ENCODE peak calls at places on chromosomes 5 and 9, in seven cellular contexts. O is fibroblast of the aortic adventitia; A is breast epithelium; V is CD4-positive, alpha-beta memory T cell; K is GM06990; H is IMR-90; Y is NB4. B is an unnamed sample.

GRCh38 chr5:140114341-140115185 is 654 bp downstream of the PURA start:
- DNase-seq in O (peak), A (peak), V (peak), K (peak), H (peak), Y (peak), B (peak)

GRCh38 chr5:2383678-2384025 is 367.8 kb downstream of the IRX2 start:
- DNase-seq in O (no peak), A (no peak), V (no peak), K (no peak), H (no peak), Y (no peak), B (no peak)

GRCh38 chr5:176904276-176904675 is 5.1 kb upstream of the HK3 start:
- DNase-seq in O (no peak), A (peak), V (no peak), K (no peak), H (no peak), Y (no peak), B (no peak)

GRCh38 chr5:42807722-42808447 is 3.8 kb downstream of the SELENOP start:
- DNase-seq in O (peak), A (no peak), V (no peak), K (no peak), H (peak), Y (no peak), B (no peak)

GRCh38 chr5:174418809-174419522 is 305.4 kb upstream of the MSX2 start:
- DNase-seq in O (no peak), A (no peak), V (no peak), K (no peak), H (no peak), Y (peak), B (peak)

GRCh38 chr5:139954462-139954861 is 88.6 kb downstream of the NRG2 start:
- DNase-seq in O (no peak), A (no peak), V (no peak), K (no peak), H (no peak), Y (no peak), B (no peak)

GRCh38 chr9:85237478-85237877 is 504.3 kb downstream of the AGTPBP1 start:
- DNase-seq in O (peak), A (no peak), V (no peak), K (no peak), H (no peak), Y (no peak), B (no peak)

GRCh38 chr9:131656356-131657030 is 83.4 kb downstream of the RAPGEF1 start:
- DNase-seq in O (no peak), A (no peak), V (peak), K (peak), H (no peak), Y (peak), B (no peak)

GRCh38 chr9:88535226-88535931 is 401 bp downstream of the NXNL2 start:
- DNase-seq in O (no peak), A (no peak), V (no peak), K (peak), H (no peak), Y (no peak), B (no peak)
- H3K4me3 ChIP-seq in O (peak), A (peak), V (no peak), K (no peak), H (peak), Y (no peak), B (peak)

GRCh38 chr9:127970401-127971313 is 10.1 kb downstream of the EEIG1 start:
- DNase-seq in O (no peak), A (no peak), V (peak), K (peak), H (no peak), Y (no peak), B (no peak)

GRCh38 chr9:127967151-127967809 is 13.5 kb downstream of the EEIG1 start:
- DNase-seq in O (no peak), A (no peak), V (no peak), K (no peak), H (no peak), Y (no peak), B (no peak)

GRCh38 chr9:127966416-127967150 is 14.2 kb downstream of the EEIG1 start:
- DNase-seq in O (no peak), A (no peak), V (no peak), K (no peak), H (no peak), Y (no peak), B (no peak)

GRCh38 chr9:127968046-127968445 is 12.7 kb downstream of the EEIG1 start:
- DNase-seq in O (peak), A (no peak), V (peak), K (no peak), H (peak), Y (peak), B (peak)

DNA sequence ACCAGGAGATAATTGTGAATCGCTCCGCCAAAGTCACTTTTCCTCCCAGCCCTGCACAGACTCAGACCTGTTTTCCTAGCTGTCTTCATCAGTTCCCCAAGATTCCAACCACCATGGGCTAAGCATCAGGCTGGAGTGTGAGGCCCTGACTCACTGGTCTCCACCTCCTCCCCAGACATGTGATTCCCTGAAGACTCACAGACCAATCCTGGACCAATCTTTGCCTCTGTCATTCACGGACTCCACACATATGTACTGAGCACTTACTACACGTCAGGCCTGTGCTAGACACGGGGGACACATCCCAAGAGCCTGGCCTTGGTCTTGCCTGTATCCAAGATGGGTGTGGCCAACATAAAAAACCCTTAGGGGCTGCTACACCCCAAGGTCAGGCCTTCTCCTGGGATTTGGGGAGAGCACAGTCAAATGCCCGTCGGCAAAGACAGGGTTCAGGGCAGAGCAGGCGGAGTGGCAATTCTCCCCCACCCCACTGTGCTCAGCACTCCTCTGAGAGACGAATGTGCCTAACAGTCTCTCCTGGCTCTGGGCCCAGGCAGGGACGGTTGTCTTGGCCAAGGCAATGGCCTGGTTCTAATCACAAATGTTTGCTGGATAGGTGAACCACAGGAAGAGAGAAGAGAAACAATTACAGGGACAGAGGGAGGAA is 11.9 kb downstream of the EEIG1 start:
- DNase-seq in O (peak), A (no peak), V (no peak), K (no peak), H (peak), Y (no peak), B (peak)
- H3K4me3 ChIP-seq in O (peak), A (no peak), V (peak), K (no peak), H (no peak), Y (no peak), B (no peak)

GRCh38 chr5:83294246-83294645 is 177.3 kb upstream of the VCAN start:
- DNase-seq in O (peak), A (no peak), V (no peak), K (no peak), H (no peak), Y (no peak), B (no peak)

GRCh38 chr5:83299353-83299752 is 172.2 kb upstream of the VCAN start:
- DNase-seq in O (no peak), A (no peak), V (no peak), K (no peak), H (no peak), Y (no peak), B (no peak)
- H3K4me3 ChIP-seq in O (no peak), A (no peak), V (no peak), K (no peak), H (no peak), Y (no peak), B (no peak)

GRCh38 chr5:73446631-73447233 is 1.8 kb downstream of the FOXD1 start:
- DNase-seq in O (no peak), A (no peak), V (no peak), K (no peak), H (no peak), Y (no peak), B (peak)
- H3K4me3 ChIP-seq in O (peak), A (no peak), V (no peak), K (no peak), H (peak), Y (no peak), B (peak)